ENCODE peak calls at places on chromosomes 16 and 17, in five cellular contexts. K, W, M, L and J are unnamed samples.

GRCh38 chr17:17146791-17147406 is 59.2 kb downstream of the PLD6 start:
- DNase-seq in K (no peak), W (no peak), M (no peak), L (peak), J (no peak)

GRCh38 chr17:36183001-36183810 is 6.8 kb upstream of the TBC1D3B start:
- DNase-seq in K (peak), W (peak), M (no peak), L (peak), J (peak)

GRCh38 chr17:17073627-17074521 is 31.6 kb downstream of the MPRIP start:
- DNase-seq in K (peak), W (no peak), M (no peak), L (peak), J (no peak)

GRCh38 chr17:8791910-8792270 is 7.3 kb downstream of the MFSD6L start:
- DNase-seq in K (no peak), W (no peak), M (no peak), L (no peak), J (no peak)

GRCh38 chr16:3182608-3183444 is 5.2 kb upstream of the OR1F1 start:
- DNase-seq in K (peak), W (no peak), M (peak), L (no peak), J (peak)

GRCh38 chr17:41600318-41600717 is 12.2 kb downstream of the KRT16 start:
- DNase-seq in K (no peak), W (no peak), M (no peak), L (no peak), J (no peak)

GRCh38 chr16:58913456-58913855 is 179.3 kb upstream of the GOT2 start:
- DNase-seq in K (no peak), W (no peak), M (no peak), L (no peak), J (no peak)

GRCh38 chr16:85750827-85751641 is at the start of gene C16orf74:
- DNase-seq in K (peak), W (no peak), M (no peak), L (peak), J (peak)

GRCh38 chr17:78762007-78762406 is 20.1 kb downstream of the CYTH1 start:
- DNase-seq in K (no peak), W (no peak), M (no peak), L (no peak), J (no peak)

GRCh38 chr17:83135692-83136091 is 56.3 kb downstream of the METRNL start:
- DNase-seq in K (peak), W (no peak), M (no peak), L (peak), J (no peak)

GRCh38 chr17:62720126-62720850 is 87.8 kb downstream of the MARCHF10 start:
- DNase-seq in K (no peak), W (no peak), M (no peak), L (no peak), J (no peak)

GRCh38 chr17:50687200-50688066 is 20.3 kb downstream of the ANKRD40 start:
- DNase-seq in K (no peak), W (no peak), M (no peak), L (peak), J (peak)

GRCh38 chr17:35982409-35983191 is 1.3 kb upstream of the CCL16 start:
- DNase-seq in K (no peak), W (no peak), M (no peak), L (no peak), J (no peak)

GRCh38 chr16:85428168-85428898 is 184.8 kb upstream of the GSE1 start:
- DNase-seq in K (peak), W (no peak), M (peak), L (no peak), J (peak)

GRCh38 chr16:47787695-47788094 is 326.6 kb downstream of the PHKB start:
- DNase-seq in K (no peak), W (no peak), M (no peak), L (no peak), J (no peak)

GRCh38 chr17:75087182-75087557 is 584 bp upstream of the SLC16A5 start:
- DNase-seq in K (no peak), W (no peak), M (no peak), L (no peak), J (no peak)

GRCh38 chr17:83116311-83116771 is 36.9 kb downstream of the METRNL start:
- DNase-seq in K (peak), W (no peak), M (no peak), L (no peak), J (no peak)

GRCh38 chr16:79599256-79599836 is 1.2 kb downstream of the MAF start:
- DNase-seq in K (no peak), W (no peak), M (peak), L (peak), J (peak)

GRCh38 chr17:79054200-79054599 is 20.4 kb upstream of the ENGASE start:
- DNase-seq in K (no peak), W (no peak), M (no peak), L (no peak), J (no peak)

GRCh38 chr17:71975998-71976649 is 144.7 kb upstream of the SOX9 start:
- DNase-seq in K (peak), W (no peak), M (no peak), L (peak), J (no peak)

GRCh38 chr16:11133344-11133921 is 122.6 kb downstream of the SOCS1 start:
- DNase-seq in K (peak), W (no peak), M (no peak), L (peak), J (no peak)

GRCh38 chr17:55354941-55355340 is 66.7 kb downstream of the MMD start:
- DNase-seq in K (no peak), W (no peak), M (no peak), L (no peak), J (no peak)

GRCh38 chr17:71110326-71110725 is 941.0 kb downstream of the KCNJ2 start:
- DNase-seq in K (no peak), W (no peak), M (no peak), L (no peak), J (no peak)

GRCh38 chr16:75208242-75208825 is 1.4 kb upstream of the CTRB2 start:
- DNase-seq in K (no peak), W (no peak), M (no peak), L (no peak), J (peak)

GRCh38 chr16:69311533-69312388 is 611 bp downstream of the VPS4A start:
- DNase-seq in K (peak), W (no peak), M (peak), L (no peak), J (peak)

GRCh38 chr16:54241525-54241924 is 45.1 kb downstream of the IRX3 start:
- DNase-seq in K (no peak), W (no peak), M (no peak), L (no peak), J (no peak)

GRCh38 chr16:3759736-3760135 is 42.4 kb upstream of the TRAP1 start:
- DNase-seq in K (no peak), W (no peak), M (no peak), L (no peak), J (no peak)

GRCh38 chr17:9792181-9792840 is 919 bp upstream of the DHRS7C start:
- DNase-seq in K (no peak), W (no peak), M (no peak), L (no peak), J (no peak)

GRCh38 chr17:1206016-1206787 is 26.4 kb upstream of the ABR start:
- DNase-seq in K (peak), W (no peak), M (no peak), L (no peak), J (no peak)

GRCh38 chr17:6568186-6568758 is 11.9 kb upstream of the PITPNM3 start:
- DNase-seq in K (no peak), W (no peak), M (no peak), L (no peak), J (peak)

GRCh38 chr16:9647981-9648701 is 534.1 kb downstream of the GRIN2A start:
- DNase-seq in K (no peak), W (peak), M (no peak), L (no peak), J (peak)

GRCh38 chr17:48954300-48954755 is 9.7 kb upstream of the SNF8 start:
- DNase-seq in K (no peak), W (peak), M (no peak), L (no peak), J (peak)